ENCODE peak calls at places on chromosomes 2 and 18, in eight cellular contexts. L is adrenal gland; X is CD8-positive, alpha-beta T cell; P is neural progenitor cell; Q is tibial artery; K is spleen; D is heart right ventricle; M is hepatocyte. U is an unnamed sample. For H3K27me3 and H3K4me1, the result is how much of the 10 kb centered on the place peaks cover.

GRCh38 chr2:234422242-234422641 is 74.6 kb downstream of the ARL4C start:
- DNase-seq in L (peak), X (no peak), P (no peak), Q (no peak), K (no peak), D (no peak), M (peak), U (no peak)

GRCh38 chr2:197997083-197997541 is 192.7 kb downstream of the PLCL1 start:
- DNase-seq in L (no peak), X (no peak), P (no peak), Q (no peak), K (no peak), D (no peak), M (no peak), U (no peak)

GRCh38 chr2:181527058-181527457 is 69.9 kb downstream of the ITGA4 start:
- DNase-seq in L (no peak), X (no peak), P (no peak), Q (no peak), K (no peak), D (no peak), M (no peak), U (no peak)

GRCh38 chr18:48784654-48785053 is 166.1 kb downstream of the SMAD7 start:
- DNase-seq in L (no peak), X (no peak), P (no peak), Q (peak), K (peak), D (no peak), M (no peak), U (no peak)

GRCh38 chr2:3745901-3746300 is 42.5 kb downstream of the DCDC2C start:
- DNase-seq in L (no peak), X (no peak), P (no peak), Q (no peak), K (no peak), D (no peak), M (no peak), U (no peak)

GRCh38 chr18:48031011-48031480 is 100.6 kb upstream of the SMAD2 start:
- DNase-seq in L (peak), X (no peak), P (peak), Q (peak), K (peak), D (no peak), M (peak), U (peak)

GRCh38 chr2:205133544-205133943 is 548.8 kb upstream of the NRP2 start:
- DNase-seq in L (peak), X (no peak), P (no peak), Q (no peak), K (no peak), D (peak), M (no peak), U (peak)

GRCh38 chr18:24446953-24447537 is 13.4 kb upstream of the HRH4 start:
- DNase-seq in L (no peak), X (no peak), P (no peak), Q (no peak), K (no peak), D (no peak), M (peak), U (no peak)

GRCh38 chr2:60641866-60642788 is 88.7 kb upstream of the BCL11A start:
- DNase-seq in L (peak), X (no peak), P (peak), Q (no peak), K (no peak), D (no peak), M (peak), U (no peak)

GRCh38 chr2:16321872-16322271 is 343.8 kb downstream of the CYRIA start:
- DNase-seq in L (no peak), X (no peak), P (peak), Q (no peak), K (no peak), D (no peak), M (no peak), U (no peak)

GRCh38 chr2:210604666-210605065 is 48.3 kb downstream of the CPS1 start:
- DNase-seq in L (no peak), X (no peak), P (no peak), Q (no peak), K (no peak), D (no peak), M (no peak), U (no peak)

GRCh38 chr2:1665761-1666505 is 78.4 kb downstream of the PXDN start:
- DNase-seq in L (no peak), X (no peak), P (no peak), Q (no peak), K (no peak), D (no peak), M (no peak), U (no peak)

GRCh38 chr2:72603481-72603880 is 222.4 kb downstream of the EXOC6B start:
- DNase-seq in L (no peak), X (no peak), P (no peak), Q (no peak), K (no peak), D (no peak), M (no peak), U (no peak)

GRCh38 chr2:166725907-166726306 is 162.4 kb upstream of the XIRP2 start:
- DNase-seq in L (no peak), X (no peak), P (no peak), Q (no peak), K (no peak), D (no peak), M (no peak), U (no peak)

GRCh38 chr2:231364961-231365810 is 30.3 kb upstream of the B3GNT7 start:
- DNase-seq in L (peak), X (no peak), P (no peak), Q (peak), K (peak), D (no peak), M (peak), U (no peak)

GRCh38 chr2:238269741-238270140 is 18.7 kb downstream of the PER2 start:
- DNase-seq in L (no peak), X (no peak), P (no peak), Q (no peak), K (no peak), D (no peak), M (no peak), U (no peak)

GRCh38 chr18:48374423-48375149 is 34.6 kb downstream of the ZBTB7C start:
- DNase-seq in L (peak), X (no peak), P (no peak), Q (no peak), K (no peak), D (no peak), M (no peak), U (no peak)

GRCh38 chr2:28395334-28396061 is 2.8 kb downstream of the FOSL2 start:
- DNase-seq in L (peak), X (no peak), P (no peak), Q (peak), K (no peak), D (no peak), M (peak), U (peak)

GRCh38 chr2:54634564-54635511 is 88.6 kb upstream of the EML6 start:
- DNase-seq in L (peak), X (peak), P (no peak), Q (no peak), K (no peak), D (peak), M (no peak), U (no peak)

GRCh38 chr2:169131587-169132512 is 62.5 kb downstream of the DHRS9 start:
- DNase-seq in L (no peak), X (no peak), P (peak), Q (no peak), K (no peak), D (no peak), M (peak), U (no peak)

GRCh38 chr2:58042486-58042970 is 4.1 kb upstream of the VRK2 start:
- DNase-seq in L (peak), X (no peak), P (no peak), Q (no peak), K (no peak), D (no peak), M (peak), U (no peak)

GRCh38 chr18:59065684-59066083 is 74.0 kb upstream of the SEC11C start:
- DNase-seq in L (no peak), X (no peak), P (no peak), Q (no peak), K (no peak), D (no peak), M (no peak), U (no peak)

GRCh38 chr2:40554665-40555294 is 102.9 kb upstream of the SLC8A1 start:
- DNase-seq in L (peak), X (no peak), P (peak), Q (peak), K (no peak), D (peak), M (peak), U (peak)

GRCh38 chr2:83191316-83191715 is 1267.8 kb downstream of the SUCLG1 start:
- DNase-seq in L (no peak), X (no peak), P (no peak), Q (no peak), K (no peak), D (no peak), M (no peak), U (no peak)

GRCh38 chr2:58304843-58305242 is 63.7 kb upstream of the FANCL start:
- DNase-seq in L (no peak), X (no peak), P (no peak), Q (no peak), K (no peak), D (no peak), M (no peak), U (no peak)

GRCh38 chr2:37583402-37583801 is 88.0 kb downstream of the CDC42EP3 start:
- DNase-seq in L (no peak), X (no peak), P (no peak), Q (no peak), K (no peak), D (no peak), M (no peak), U (no peak)

GRCh38 chr18:1048048-1048447 is 143.4 kb downstream of the ADCYAP1 start:
- DNase-seq in L (no peak), X (no peak), P (no peak), Q (no peak), K (no peak), D (no peak), M (no peak), U (no peak)

GRCh38 chr2:101173707-101174295 is 22.6 kb upstream of the TBC1D8 start:
- DNase-seq in L (peak), X (no peak), P (no peak), Q (no peak), K (peak), D (no peak), M (no peak), U (peak)

GRCh38 chr2:41853427-41854191 is 194.2 kb upstream of the PKDCC start:
- DNase-seq in L (peak), X (no peak), P (peak), Q (no peak), K (no peak), D (no peak), M (peak), U (peak)

GRCh38 chr2:109268916-109269315 is 139.9 kb downstream of the SH3RF3 start:
- DNase-seq in L (no peak), X (no peak), P (no peak), Q (peak), K (no peak), D (no peak), M (no peak), U (no peak)

GRCh38 chr18:76416935-76417334 is 78.1 kb downstream of the ZNF516 start:
- DNase-seq in L (peak), X (no peak), P (no peak), Q (no peak), K (no peak), D (no peak), M (no peak), U (no peak)

GRCh38 chr2:24382363-24383021 is 22.2 kb upstream of the ITSN2 start:
- DNase-seq in L (peak), X (peak), P (peak), Q (peak), K (peak), D (peak), M (peak), U (peak)

GRCh38 chr2:55047677-55048299 is 2.5 kb downstream of the RTN4 start:
- DNase-seq in L (peak), X (no peak), P (no peak), Q (no peak), K (no peak), D (peak), M (peak), U (no peak)

GRCh38 chr2:48423376-48423775 is 106.6 kb upstream of the STON1 start:
- DNase-seq in L (no peak), X (no peak), P (no peak), Q (no peak), K (no peak), D (no peak), M (no peak), U (no peak)

GRCh38 chr2:206477296-206477695 is 34.0 kb downstream of the ADAM23 start:
- DNase-seq in L (no peak), X (no peak), P (no peak), Q (no peak), K (no peak), D (no peak), M (no peak), U (no peak)

GRCh38 chr18:22385718-22386117 is 32.0 kb downstream of the CTAGE1 start:
- DNase-seq in L (no peak), X (no peak), P (no peak), Q (no peak), K (no peak), D (no peak), M (no peak), U (no peak)

GRCh38 chr2:119119076-119119710 is 39.4 kb downstream of the C1QL2 start:
- DNase-seq in L (no peak), X (no peak), P (no peak), Q (no peak), K (no peak), D (no peak), M (no peak), U (no peak)

GRCh38 chr2:121074322-121074932 is 210.6 kb downstream of the TFCP2L1 start:
- DNase-seq in L (no peak), X (no peak), P (no peak), Q (no peak), K (no peak), D (no peak), M (no peak), U (no peak)

GRCh38 chr18:37529863-37530262 is 35.7 kb downstream of the CELF4 start:
- DNase-seq in L (no peak), X (no peak), P (no peak), Q (no peak), K (no peak), D (no peak), M (no peak), U (no peak)

GRCh38 chr2:172079838-172080640 is 5.3 kb upstream of the DLX1 start:
- DNase-seq in L (no peak), X (no peak), P (peak), Q (no peak), K (peak), D (no peak), M (no peak), U (no peak)
- H3K27me3 ChIP-seq in L (under half), X (half or more), P (half or more), Q (under half), K (half or more), D (half or more), M (half or more), U (under half)

GRCh38 chr18:10900435-10900834 is 248.9 kb downstream of the PIEZO2 start:
- DNase-seq in L (no peak), X (no peak), P (no peak), Q (no peak), K (no peak), D (no peak), M (no peak), U (no peak)
- H3K27ac ChIP-seq in L (no peak), X (no peak), P (no peak), Q (no peak), K (no peak), D (no peak), M (no peak), U (no peak)

DNA sequence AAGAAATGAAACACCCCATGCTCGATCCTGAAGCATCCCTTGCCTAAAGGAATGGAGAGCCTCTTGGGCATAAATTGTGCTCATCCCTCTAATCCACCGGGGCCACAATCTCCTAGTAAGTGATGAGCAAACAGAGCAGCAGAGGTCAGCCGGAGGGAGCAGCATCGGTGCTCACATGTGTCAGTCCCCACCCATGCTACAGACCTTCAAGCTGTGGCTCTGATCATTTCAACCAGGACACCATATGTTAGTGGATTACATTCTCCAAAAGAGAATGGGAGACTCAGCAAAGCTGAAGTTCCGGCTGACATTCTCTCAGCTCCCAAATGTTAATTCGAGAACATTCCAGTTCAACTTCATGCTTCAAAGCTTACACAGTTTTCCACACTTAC is 75.6 kb downstream of the AAK1 start:
- DNase-seq in L (no peak), X (no peak), P (no peak), Q (no peak), K (no peak), D (no peak), M (no peak), U (no peak)
- H3K4me1 ChIP-seq in L (under half), X (half or more), P (under half), Q (under half), K (under half), D (half or more), M (under half), U (under half)

DNA sequence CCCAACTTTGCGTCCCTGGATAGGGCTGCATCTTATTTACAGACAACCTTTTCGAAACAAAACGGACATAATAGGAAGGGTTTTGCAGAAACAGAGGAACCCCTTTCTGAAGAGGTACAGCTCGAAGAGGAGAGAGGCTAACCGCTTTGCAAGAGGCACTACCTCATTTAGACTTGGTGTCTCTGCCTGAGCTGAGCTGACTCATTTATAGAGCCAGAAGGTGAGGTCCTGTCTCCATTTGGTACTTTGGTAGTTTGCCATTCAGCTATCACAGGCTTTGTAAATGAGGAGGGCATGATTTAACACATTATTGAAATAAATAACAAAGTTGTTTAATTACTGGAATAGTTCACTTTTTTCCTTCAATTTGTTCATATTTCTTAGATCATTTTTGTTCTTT is 2.2 kb upstream of the NXPH2 start:
- DNase-seq in L (no peak), X (no peak), P (no peak), Q (no peak), K (no peak), D (no peak), M (no peak), U (no peak)
- H3K27me3 ChIP-seq in L (under half), X (under half), P (half or more), Q (under half), K (under half), D (under half), M (under half), U (under half)

DNA sequence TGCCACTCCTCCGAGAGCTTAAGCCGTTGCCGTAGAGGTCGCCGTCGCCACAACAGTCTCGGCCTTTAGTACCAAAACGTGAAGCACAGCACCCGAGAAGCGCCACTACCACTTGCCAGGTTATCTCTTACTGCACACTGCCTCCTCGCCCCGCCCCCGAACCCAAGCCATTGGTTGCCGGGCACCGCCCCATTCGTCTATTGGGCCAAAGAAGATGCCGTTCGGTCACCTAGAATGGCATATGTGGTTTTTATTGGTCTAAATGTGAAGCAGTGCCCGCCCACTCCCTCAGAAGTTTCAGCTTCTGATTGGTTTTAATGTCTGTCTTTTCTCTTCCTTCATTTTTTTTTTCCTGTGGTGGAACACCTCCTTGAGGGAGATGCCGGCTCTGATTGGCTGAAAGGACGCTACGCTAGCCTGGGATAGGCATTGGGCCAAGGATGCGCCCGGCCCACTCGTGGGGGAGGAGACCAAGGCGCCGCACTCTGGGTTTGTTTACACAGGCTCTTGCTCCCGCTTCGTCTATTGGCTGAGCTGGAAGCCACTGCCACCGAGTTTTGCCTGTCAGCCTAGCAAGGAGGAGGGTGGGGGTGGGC is at the start of gene PAIP2B:
- DNase-seq in L (peak), X (peak), P (peak), Q (peak), K (peak), D (peak), M (peak), U (peak)
- H3K27ac ChIP-seq in L (no peak), X (peak), P (peak), Q (peak), K (peak), D (peak), M (peak), U (peak)

GRCh38 chr2:11745613-11746375 is 638 bp upstream of the LPIN1 start:
- DNase-seq in L (no peak), X (no peak), P (no peak), Q (no peak), K (peak), D (no peak), M (no peak), U (no peak)
- H3K4me1 ChIP-seq in L (under half), X (half or more), P (under half), Q (half or more), K (under half), D (half or more), M (under half), U (under half)

DNA sequence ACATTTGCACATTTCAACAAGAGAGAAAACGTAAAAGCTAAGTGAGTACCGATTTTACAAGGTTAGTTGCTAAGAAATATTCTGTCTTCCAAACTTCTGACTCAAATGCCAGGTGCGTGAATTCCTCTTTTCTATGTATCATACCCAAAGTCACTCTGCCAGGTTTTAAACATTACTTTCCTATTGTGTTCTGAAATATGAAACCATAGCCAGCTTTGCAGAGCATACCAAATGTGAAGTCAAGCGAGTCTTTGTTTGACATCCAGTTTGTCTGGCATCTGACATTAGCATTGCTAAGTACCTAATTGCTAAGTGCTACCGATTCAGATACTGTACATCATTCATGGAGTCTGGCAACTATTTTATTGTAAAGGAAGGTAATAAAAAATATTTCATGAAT is 321.9 kb upstream of the GALNT5 start:
- DNase-seq in L (no peak), X (no peak), P (peak), Q (no peak), K (no peak), D (no peak), M (no peak), U (no peak)
- H3K27me3 ChIP-seq in L (under half), X (under half), P (under half), Q (under half), K (under half), D (under half), M (under half), U (under half)

GRCh38 chr2:127721311-127721977 is 20.1 kb downstream of the SFT2D3 start:
- DNase-seq in L (no peak), X (no peak), P (no peak), Q (no peak), K (no peak), D (no peak), M (no peak), U (no peak)
- H3K27ac ChIP-seq in L (no peak), X (no peak), P (no peak), Q (no peak), K (no peak), D (peak), M (no peak), U (no peak)